ENCODE peak calls at places on chromosomes 13 and 19, in ten cellular contexts. M is GM12864; T is stimulated activated CD4-positive, alpha-beta T cell treated with anti-CD3 and anti-CD28 coated beads, Interleukin-4, amount 100 ng/mL, for 24 hours; B is psoas muscle; Y is activated CD8-positive, alpha-beta memory T cell treated with anti-CD3 and anti-CD28 coated beads, Interleukin-2, amount 50 U/mL, for 4 hours; J is activated naive CD8-positive, alpha-beta T cell treated with anti-CD3 and anti-CD28 coated beads, Interleukin-2, amount 50 U/mL, for 24 hours; F is T-helper 17 cell; E is lower lobe of right lung; K is RWPE2; Z is EL. W is an unnamed sample.
A peak's percentile ranks its signal among the peaks of the same experiment; 100 is the strongest.

GRCh38 chr13:30110301-30111070 is 196.9 kb downstream of the KATNAL1 start:
- DNase-seq in M (no peak), T (no peak), B (no peak), Y (no peak), J (no peak), F (no peak), E (no peak), K (no peak), Z (no peak), W (peak; percentile 50)

GRCh38 chr19:23795462-23795861 is 36.8 kb upstream of the ZNF681 start:
- DNase-seq in M (no peak), T (no peak), B (no peak), Y (no peak), J (no peak), F (no peak), E (no peak), K (no peak), Z (no peak), W (no peak)

GRCh38 chr19:49592486-49593232 is 1.7 kb downstream of the PRR12 start:
- DNase-seq in M (no peak), T (peak; percentile 20), B (no peak), Y (no peak), J (peak; percentile 40), F (no peak), E (no peak), K (no peak), Z (peak; percentile 41), W (no peak)

GRCh38 chr13:97114696-97115095 is 107.4 kb upstream of the MBNL2 start:
- DNase-seq in M (no peak), T (no peak), B (no peak), Y (no peak), J (no peak), F (no peak), E (no peak), K (no peak), Z (no peak), W (no peak)

GRCh38 chr19:32354345-32354744 is 8.9 kb downstream of the ZNF507 start:
- DNase-seq in M (no peak), T (no peak), B (no peak), Y (no peak), J (no peak), F (no peak), E (no peak), K (no peak), Z (no peak), W (no peak)

GRCh38 chr13:114147803-114148520 is 15.5 kb upstream of the RASA3 start:
- DNase-seq in M (no peak), T (no peak), B (no peak), Y (no peak), J (no peak), F (no peak), E (no peak), K (no peak), Z (no peak), W (no peak)

GRCh38 chr13:73754727-73755292 is 379.4 kb downstream of the KLF12 start:
- DNase-seq in M (no peak), T (peak; percentile 48), B (no peak), Y (no peak), J (peak; percentile 12), F (peak; percentile 11), E (no peak), K (no peak), Z (peak; percentile 64), W (peak; percentile 65)

GRCh38 chr19:54325194-54325621 is 12.2 kb upstream of the LILRA5 start:
- DNase-seq in M (peak; percentile 18), T (peak; percentile 61), B (no peak), Y (peak; percentile 51), J (peak; percentile 45), F (peak; percentile 43), E (no peak), K (no peak), Z (peak; percentile 34), W (peak; percentile 7)

GRCh38 chr19:58554494-58555368 is at the start of gene CHMP2A:
- DNase-seq in M (peak; percentile 86), T (peak; percentile 99), B (peak; percentile 99), Y (peak; percentile 98), J (peak; percentile 99), F (peak; percentile 95), E (peak; percentile 99), K (peak; percentile 98), Z (peak; percentile 96), W (peak; percentile 99)

GRCh38 chr13:28313579-28313978 is 175.2 kb downstream of the PAN3 start:
- DNase-seq in M (no peak), T (no peak), B (no peak), Y (no peak), J (peak; percentile 5), F (no peak), E (no peak), K (no peak), Z (peak; percentile 59), W (no peak)

GRCh38 chr13:30325668-30326067 is 18.3 kb upstream of the KATNAL1 start:
- DNase-seq in M (no peak), T (no peak), B (no peak), Y (no peak), J (no peak), F (no peak), E (no peak), K (no peak), Z (no peak), W (no peak)

GRCh38 chr13:65724261-65724660 is 1505.9 kb downstream of the PCDH9 start:
- DNase-seq in M (no peak), T (no peak), B (no peak), Y (no peak), J (no peak), F (no peak), E (no peak), K (no peak), Z (peak; percentile 17), W (peak; percentile 46)

GRCh38 chr13:34469212-34469983 is 472.7 kb upstream of the NBEA start:
- DNase-seq in M (no peak), T (no peak), B (no peak), Y (no peak), J (no peak), F (no peak), E (no peak), K (no peak), Z (no peak), W (no peak)

GRCh38 chr13:113874579-113875428 is 10.9 kb upstream of the GAS6 start:
- DNase-seq in M (no peak), T (no peak), B (no peak), Y (no peak), J (no peak), F (no peak), E (no peak), K (no peak), Z (no peak), W (no peak)

GRCh38 chr19:11204943-11205349 is 7.6 kb upstream of the KANK2 start:
- DNase-seq in M (no peak), T (no peak), B (no peak), Y (no peak), J (no peak), F (no peak), E (no peak), K (no peak), Z (peak; percentile 37), W (no peak)

GRCh38 chr13:100828226-100828625 is 153.6 kb upstream of the TMTC4 start:
- DNase-seq in M (no peak), T (no peak), B (no peak), Y (no peak), J (no peak), F (no peak), E (no peak), K (no peak), Z (no peak), W (no peak)

GRCh38 chr19:40659116-40659515 is 31.3 kb downstream of the NUMBL start:
- DNase-seq in M (no peak), T (no peak), B (no peak), Y (no peak), J (no peak), F (no peak), E (no peak), K (no peak), Z (no peak), W (no peak)

GRCh38 chr13:51551446-51551845 is 32.8 kb upstream of the WDFY2 start:
- DNase-seq in M (no peak), T (no peak), B (no peak), Y (no peak), J (no peak), F (no peak), E (no peak), K (no peak), Z (no peak), W (no peak)

GRCh38 chr19:39824143-39825092 is 9.5 kb downstream of the DYRK1B start:
- DNase-seq in M (peak; percentile 81), T (peak; percentile 92), B (peak; percentile 85), Y (peak; percentile 81), J (peak; percentile 83), F (peak; percentile 82), E (peak; percentile 90), K (peak; percentile 90), Z (peak; percentile 88), W (peak; percentile 95)

GRCh38 chr13:44573790-44574465 is 2.2 kb downstream of the TSC22D1 start:
- DNase-seq in M (no peak), T (peak; percentile 11), B (no peak), Y (no peak), J (no peak), F (no peak), E (no peak), K (no peak), Z (peak; percentile 60), W (peak; percentile 15)

GRCh38 chr13:114099191-114099590 is 33.2 kb downstream of the RASA3 start:
- DNase-seq in M (no peak), T (no peak), B (peak; percentile 89), Y (no peak), J (no peak), F (no peak), E (peak; percentile 45), K (peak; percentile 45), Z (peak; percentile 96), W (peak; percentile 96)

GRCh38 chr13:95553614-95554385 is 1.3 kb downstream of the CLDN10 start:
- DNase-seq in M (no peak), T (no peak), B (no peak), Y (no peak), J (no peak), F (no peak), E (peak; percentile 48), K (no peak), Z (no peak), W (no peak)

GRCh38 chr19:41707502-41707812 is 969 bp upstream of the CEACAM5 start:
- DNase-seq in M (no peak), T (no peak), B (no peak), Y (peak; percentile 11), J (no peak), F (no peak), E (no peak), K (no peak), Z (no peak), W (no peak)

GRCh38 chr13:67125681-67126080 is 104.5 kb downstream of the PCDH9 start:
- DNase-seq in M (no peak), T (no peak), B (no peak), Y (no peak), J (no peak), F (no peak), E (no peak), K (no peak), Z (no peak), W (no peak)

GRCh38 chr19:416416-416815 is 7.5 kb upstream of the C2CD4C start:
- DNase-seq in M (no peak), T (no peak), B (no peak), Y (no peak), J (no peak), F (no peak), E (peak; percentile 32), K (no peak), Z (no peak), W (no peak)

GRCh38 chr13:98478134-98479129 is 98.5 kb downstream of the STK24 start:
- DNase-seq in M (peak; percentile 43), T (peak; percentile 25), B (no peak), Y (no peak), J (peak; percentile 47), F (no peak), E (no peak), K (no peak), Z (peak; percentile 68), W (peak; percentile 48)

GRCh38 chr13:107518780-107519179 is 696.6 kb downstream of the LIG4 start:
- DNase-seq in M (no peak), T (no peak), B (no peak), Y (no peak), J (no peak), F (no peak), E (no peak), K (no peak), Z (no peak), W (no peak)

GRCh38 chr19:8240274-8241229 is 31.4 kb downstream of the CERS4 start:
- DNase-seq in M (peak; percentile 56), T (peak; percentile 22), B (peak; percentile 84), Y (peak; percentile 44), J (peak; percentile 64), F (peak; percentile 11), E (peak; percentile 91), K (peak; percentile 82), Z (peak; percentile 87), W (peak; percentile 77)

W was measured in AG08395.